ENCODE peak calls at places on chromosomes 3 and 15, in four cellular contexts. One of them, this sample, is unnamed.

GRCh38 chr3:77207753-77208152 is 167.9 kb downstream of the ROBO2 start:
- DNase-seq in H9: no peak
- DNase-seq in endodermal cell: no peak
- DNase-seq in uterus: no peak
- DNase-seq in this sample: no peak

GRCh38 chr15:96047255-96047931 is 283.1 kb upstream of the NR2F2 start:
- DNase-seq in uterus: peak; percentile 36
- DNase-seq in H9: no peak
- DNase-seq in endodermal cell: no peak
- DNase-seq in this sample: no peak

GRCh38 chr3:65593780-65594752 is 444.7 kb downstream of the MAGI1 start:
- DNase-seq in H9: no peak
- DNase-seq in uterus: no peak
- DNase-seq in endodermal cell: no peak
- DNase-seq in this sample: no peak

GRCh38 chr3:354433-354832 is 157.9 kb downstream of the CHL1 start:
- DNase-seq in endodermal cell: peak; percentile 83
- DNase-seq in uterus: peak; percentile 28
- DNase-seq in H9: peak; percentile 42
- DNase-seq in this sample: no peak

GRCh38 chr3:53715815-53716483 is 130.3 kb downstream of the CHDH start:
- DNase-seq in endodermal cell: peak; percentile 49
- DNase-seq in uterus: no peak
- DNase-seq in H9: no peak
- DNase-seq in this sample: no peak

GRCh38 chr3:176927985-176928931 is 269.0 kb downstream of the TBL1XR1 start:
- DNase-seq in uterus: no peak
- DNase-seq in H9: no peak
- DNase-seq in endodermal cell: no peak
- DNase-seq in this sample: no peak

GRCh38 chr3:12353796-12354505 is 65.1 kb downstream of the PPARG start:
- DNase-seq in H9: no peak
- DNase-seq in uterus: no peak
- DNase-seq in endodermal cell: no peak
- DNase-seq in this sample: no peak

GRCh38 chr15:46344906-46345305 is 710.1 kb downstream of the SQOR start:
- DNase-seq in endodermal cell: no peak
- DNase-seq in H9: no peak
- DNase-seq in uterus: no peak
- DNase-seq in this sample: no peak

GRCh38 chr3:8456118-8456811 is 45.4 kb upstream of the LMCD1 start:
- DNase-seq in endodermal cell: peak; percentile 53
- DNase-seq in uterus: no peak
- DNase-seq in H9: no peak
- DNase-seq in this sample: no peak

GRCh38 chr3:53721187-53721946 is 124.9 kb downstream of the CHDH start:
- DNase-seq in uterus: no peak
- DNase-seq in endodermal cell: peak; percentile 66
- DNase-seq in H9: peak; percentile 52
- DNase-seq in this sample: no peak

GRCh38 chr3:39388741-39389248 is 5.6 kb downstream of the SLC25A38 start:
- DNase-seq in H9: no peak
- DNase-seq in uterus: no peak
- DNase-seq in endodermal cell: no peak
- DNase-seq in this sample: no peak

GRCh38 chr3:128572644-128573105 is 77.9 kb downstream of the RPN1 start:
- DNase-seq in uterus: no peak
- DNase-seq in endodermal cell: peak; percentile 84
- DNase-seq in H9: peak; percentile 76
- DNase-seq in this sample: no peak
- TF ChIP-seq CTCF in uterus: no peak
- TF ChIP-seq CTCF in endodermal cell: peak; percentile 81
- TF ChIP-seq CTCF in H9: peak; percentile 72
- TF ChIP-seq CTCF in this sample: peak; percentile 18

DNA sequence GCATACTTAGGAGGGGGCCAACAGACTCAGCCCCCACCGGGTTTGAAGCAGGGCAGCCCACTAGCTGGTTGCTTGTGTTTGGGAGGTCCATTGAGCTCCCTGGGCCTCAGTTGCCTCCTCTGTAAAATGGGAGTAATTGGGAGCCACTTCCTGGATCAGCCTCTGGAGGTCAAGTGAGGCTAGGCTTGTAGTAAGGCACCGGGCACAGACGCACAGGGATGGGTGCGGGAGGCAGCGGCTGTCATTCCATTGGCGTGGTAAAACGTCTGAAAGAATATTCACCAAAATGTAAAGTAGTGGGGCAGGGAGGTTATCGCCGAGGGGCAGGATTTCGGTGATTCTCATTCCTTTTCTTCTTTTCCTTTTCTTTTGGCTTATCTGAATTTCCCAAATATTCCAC is 64.6 kb downstream of the TLE3 start:
- DNase-seq in endodermal cell: no peak
- DNase-seq in H9: no peak
- DNase-seq in uterus: no peak
- DNase-seq in this sample: no peak
- H3K27me3 ChIP-seq in endodermal cell: peaks cover 6% of the 10 kb centered on the region
- H3K27me3 ChIP-seq in H9: no peaks in the 10 kb centered on the region
- H3K27me3 ChIP-seq in uterus: no peaks in the 10 kb centered on the region
- H3K27me3 ChIP-seq in this sample: peaks cover 55% of the 10 kb centered on the region

GRCh38 chr15:41971893-41972340 is 440 bp downstream of the EHD4 start:
- DNase-seq in endodermal cell: peak; percentile 78
- DNase-seq in H9: no peak
- DNase-seq in uterus: no peak
- DNase-seq in this sample: no peak
- TF ChIP-seq CTCF in endodermal cell: no peak
- TF ChIP-seq CTCF in H9: no peak
- TF ChIP-seq CTCF in uterus: no peak
- TF ChIP-seq CTCF in this sample: no peak

DNA sequence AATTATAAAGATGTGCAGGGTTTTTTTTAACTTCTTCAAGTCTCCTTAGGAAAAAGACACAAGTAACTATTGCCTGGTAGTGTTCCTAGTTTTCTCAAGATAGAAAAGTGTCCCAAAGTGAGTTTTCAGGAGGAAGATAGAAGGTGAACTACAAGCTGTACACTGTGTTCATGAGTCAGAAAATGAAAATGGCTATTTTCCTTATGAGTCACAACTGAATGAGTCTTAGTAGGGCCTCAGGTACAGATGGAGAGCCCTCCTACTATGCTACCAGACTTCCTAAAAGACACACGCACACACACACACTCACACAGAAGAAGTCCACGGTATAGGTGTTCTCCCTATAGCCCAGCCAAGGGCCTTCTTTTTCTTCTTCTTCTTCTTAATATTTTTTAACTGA is 3.1 kb downstream of the MYO1E start:
- DNase-seq in H9: no peak
- DNase-seq in uterus: no peak
- DNase-seq in endodermal cell: no peak
- DNase-seq in this sample: no peak
- H3K27me3 ChIP-seq in H9: no peaks in the 10 kb centered on the region
- H3K27me3 ChIP-seq in uterus: no peaks in the 10 kb centered on the region
- H3K27me3 ChIP-seq in endodermal cell: peaks cover 3% of the 10 kb centered on the region
- H3K27me3 ChIP-seq in this sample: no peaks in the 10 kb centered on the region

GRCh38 chr15:90957105-90957790 is 2.6 kb downstream of the RCCD1 start:
- DNase-seq in uterus: no peak
- DNase-seq in H9: peak; percentile 64
- DNase-seq in endodermal cell: peak; percentile 81
- DNase-seq in this sample: no peak

GRCh38 chr15:90954712-90955671 is at the start of gene RCCD1:
- DNase-seq in uterus: peak; percentile 94
- DNase-seq in endodermal cell: peak; percentile 98
- DNase-seq in H9: peak; percentile 97
- DNase-seq in this sample: peak; percentile 93

GRCh38 chr15:90957791-90958190 is 3.1 kb downstream of the RCCD1 start:
- DNase-seq in uterus: no peak
- DNase-seq in H9: no peak
- DNase-seq in endodermal cell: peak; percentile 62
- DNase-seq in this sample: no peak

GRCh38 chr15:90955911-90956310 is 1.2 kb downstream of the RCCD1 start:
- DNase-seq in uterus: no peak
- DNase-seq in endodermal cell: no peak
- DNase-seq in H9: no peak
- DNase-seq in this sample: no peak

DNA sequence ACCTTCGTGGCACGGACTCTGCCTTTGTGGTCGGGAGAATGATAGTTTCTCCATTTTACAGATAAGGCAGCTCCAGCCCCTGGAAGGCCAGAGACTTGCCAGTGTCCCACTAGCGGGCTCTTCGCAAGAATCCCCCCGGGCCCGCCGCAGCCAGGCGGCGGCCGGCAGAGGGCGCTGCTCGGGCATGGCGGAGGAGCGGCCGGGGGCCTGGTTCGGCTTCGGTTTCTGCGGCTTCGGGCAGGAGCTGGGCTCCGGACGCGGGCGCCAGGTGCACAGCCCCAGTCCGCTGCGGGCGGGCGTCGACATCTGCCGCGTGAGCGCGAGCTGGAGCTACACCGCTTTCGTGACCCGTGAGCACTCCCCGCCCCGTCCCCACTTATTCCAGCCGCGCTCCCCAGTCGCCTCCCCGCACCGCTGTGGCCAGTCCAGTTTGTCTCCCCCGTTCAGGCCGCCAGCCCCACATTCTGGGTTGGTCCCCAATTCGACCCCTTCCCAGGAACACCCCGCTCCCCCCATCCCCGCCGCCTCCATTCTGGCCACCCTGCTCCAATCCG is 1.9 kb downstream of the RCCD1 start:
- DNase-seq in H9: peak; percentile 85
- DNase-seq in uterus: peak; percentile 72
- DNase-seq in endodermal cell: peak; percentile 97
- DNase-seq in this sample: peak; percentile 80
- TF ChIP-seq CTCF in H9: peak; percentile 97
- TF ChIP-seq CTCF in uterus: peak; percentile 98
- TF ChIP-seq CTCF in endodermal cell: peak; percentile 99
- TF ChIP-seq CTCF in this sample: peak; percentile 96